ENCODE peak calls at places on chromosome 13, in seven cellular contexts. P is neural progenitor cell, Q is endodermal cell, Y is NB4, J is fibroblast of pulmonary artery, M is fibroblast of the aortic adventitia, N is HFF-Myc. O is an unnamed sample.

GRCh38 chr13:21615427-21615826 is 11.5 kb upstream of the MICU2 start:
- DNase-seq in M (no peak), Y (no peak), P (no peak), N (no peak), J (no peak), Q (no peak), O (no peak)

GRCh38 chr13:100063906-100064305 is 25.0 kb upstream of the PCCA start:
- DNase-seq in N (no peak), J (no peak), P (peak), M (no peak), Y (no peak), Q (no peak), O (no peak)

GRCh38 chr13:35838356-35838755 is 292.8 kb downstream of the DCLK1 start:
- DNase-seq in Q (no peak), P (no peak), N (no peak), Y (no peak), J (peak), M (peak), O (peak)

GRCh38 chr13:65032825-65033224 is 2197.3 kb downstream of the PCDH9 start:
- DNase-seq in M (no peak), P (no peak), N (no peak), Q (no peak), J (no peak), Y (no peak), O (no peak)

GRCh38 chr13:84870190-84870589 is 929.0 kb downstream of the SLITRK6 start:
- DNase-seq in P (no peak), Q (peak), J (no peak), N (no peak), M (no peak), Y (peak), O (peak)

GRCh38 chr13:99454518-99455183 is 46.6 kb upstream of the TM9SF2 start:
- DNase-seq in P (no peak), N (no peak), Q (no peak), J (no peak), Y (no peak), M (no peak), O (no peak)

GRCh38 chr13:41668130-41668757 is 210.9 kb downstream of the RGCC start:
- DNase-seq in J (peak), M (peak), P (peak), N (peak), Y (peak), Q (peak), O (peak)

GRCh38 chr13:46748300-46748699 is 48.7 kb downstream of the ESD start:
- DNase-seq in Y (peak), N (no peak), P (no peak), M (no peak), Q (no peak), J (no peak), O (no peak)

GRCh38 chr13:93775507-93776108 is 549.0 kb downstream of the GPC6 start:
- DNase-seq in Q (no peak), N (no peak), Y (no peak), M (peak), P (no peak), J (peak), O (peak)

GRCh38 chr13:79679334-79679733 is 198.4 kb downstream of the NDFIP2 start:
- DNase-seq in M (peak), Q (peak), Y (peak), N (peak), J (peak), P (peak), O (peak)

GRCh38 chr13:41577437-41577836 is 120.1 kb downstream of the RGCC start:
- DNase-seq in J (peak), P (no peak), Y (no peak), N (no peak), M (peak), Q (no peak), O (peak)

GRCh38 chr13:108769213-108770070 is 140.0 kb downstream of the MYO16 start:
- DNase-seq in J (peak), N (no peak), M (peak), Y (peak), Q (no peak), P (no peak), O (no peak)

GRCh38 chr13:100315522-100315921 is 226.6 kb downstream of the PCCA start:
- DNase-seq in J (no peak), M (no peak), P (no peak), N (no peak), Q (no peak), Y (no peak), O (no peak)

GRCh38 chr13:31377946-31378345 is 178.2 kb downstream of the B3GLCT start:
- DNase-seq in Y (peak), N (no peak), Q (no peak), M (no peak), P (no peak), J (no peak), O (no peak)

GRCh38 chr13:110448230-110448629 is 113.3 kb downstream of the RAB20 start:
- DNase-seq in Y (no peak), J (peak), M (peak), N (no peak), P (no peak), Q (no peak), O (peak)

GRCh38 chr13:44051923-44052322 is 172.2 kb downstream of the LACC1 start:
- DNase-seq in Y (no peak), N (no peak), J (peak), P (no peak), M (no peak), Q (no peak), O (no peak)

GRCh38 chr13:84896128-84896527 is 903.1 kb downstream of the SLITRK6 start:
- DNase-seq in P (peak), J (peak), M (peak), Y (peak), N (peak), Q (peak), O (peak)

GRCh38 chr13:31947506-31947905 is 84.1 kb upstream of the FRY start:
- DNase-seq in P (no peak), M (no peak), Y (no peak), J (no peak), N (no peak), Q (no peak), O (no peak)

GRCh38 chr13:90185734-90186133 is 1161.8 kb upstream of the MIR17HG start:
- DNase-seq in Q (no peak), M (no peak), P (no peak), J (no peak), Y (no peak), N (no peak), O (no peak)

GRCh38 chr13:95535243-95535642 is 17.3 kb upstream of the CLDN10 start:
- DNase-seq in N (peak), P (no peak), J (peak), Q (no peak), M (peak), Y (no peak), O (peak)

GRCh38 chr13:76621726-76622125 is 264.5 kb downstream of the KCTD12 start:
- DNase-seq in Q (no peak), N (no peak), Y (no peak), M (peak), P (no peak), J (no peak), O (peak)

GRCh38 chr13:60613080-60613479 is 216.1 kb downstream of the TDRD3 start:
- DNase-seq in Q (no peak), M (no peak), Y (no peak), N (no peak), J (no peak), P (no peak), O (no peak)

GRCh38 chr13:60619461-60619860 is 222.4 kb downstream of the TDRD3 start:
- DNase-seq in M (no peak), Y (peak), N (no peak), P (no peak), Q (no peak), J (no peak), O (no peak)

GRCh38 chr13:60623131-60623530 is 226.1 kb downstream of the TDRD3 start:
- DNase-seq in J (no peak), N (no peak), Q (no peak), M (no peak), Y (no peak), P (no peak), O (no peak)

GRCh38 chr13:60620611-60621395 is 223.8 kb downstream of the TDRD3 start:
- DNase-seq in J (no peak), P (no peak), M (no peak), Y (no peak), N (no peak), Q (no peak), O (no peak)

DNA sequence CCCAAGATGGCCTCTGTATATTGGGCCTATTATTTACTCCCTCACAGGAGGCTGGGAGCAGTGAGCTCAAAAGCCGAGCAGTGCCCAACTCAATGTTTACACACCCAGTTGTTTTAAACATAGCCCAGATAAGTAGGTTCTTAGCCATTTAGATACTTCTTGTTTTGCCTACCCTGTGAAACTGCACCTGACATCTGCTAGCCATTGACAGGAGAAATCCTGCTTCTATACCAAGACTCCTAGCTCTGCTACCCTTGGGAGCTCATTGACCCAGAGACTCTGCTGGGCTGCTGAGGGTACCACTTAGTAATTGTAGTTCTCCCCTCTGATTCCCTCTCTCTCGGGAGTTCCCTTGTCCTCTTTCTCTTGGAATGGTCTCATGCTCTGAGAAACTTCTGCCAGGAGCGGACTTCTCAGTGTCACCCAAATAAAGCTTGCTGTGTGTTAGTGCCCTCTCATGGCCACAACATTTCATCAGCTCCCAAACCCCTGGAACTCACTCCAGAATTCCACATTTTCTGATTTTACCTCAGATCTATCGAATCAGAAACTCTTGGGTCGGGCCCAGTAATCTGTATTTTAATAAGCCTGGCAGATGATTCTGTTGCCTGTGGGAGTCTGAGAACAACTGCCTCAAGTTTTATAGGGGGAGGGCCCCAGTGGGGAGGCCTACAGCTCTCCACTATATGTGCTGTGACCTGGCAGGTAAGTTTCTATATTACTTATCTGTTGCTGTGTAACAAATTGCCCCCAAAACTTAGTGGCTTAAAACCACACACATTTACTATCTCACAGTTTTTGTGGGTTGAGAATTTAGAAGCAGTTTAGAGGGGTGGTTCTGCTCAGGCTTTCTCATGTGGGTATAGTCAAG is 221.1 kb downstream of the TDRD3 start:
- DNase-seq in P (peak), Q (peak), M (peak), J (peak), N (no peak), Y (peak), O (peak)
- TF ChIP-seq CTCF in P (peak), Q (peak), M (peak), J (peak), N (peak), Y (peak), O (peak)

GRCh38 chr13:23865065-23865464 is 24.1 kb downstream of the MIPEP start:
- DNase-seq in Q (no peak), Y (no peak), J (no peak), N (no peak), P (no peak), M (no peak), O (no peak)
- TF ChIP-seq CTCF in Q (no peak), Y (no peak), J (no peak), N (no peak), P (no peak), M (no peak), O (no peak)

DNA sequence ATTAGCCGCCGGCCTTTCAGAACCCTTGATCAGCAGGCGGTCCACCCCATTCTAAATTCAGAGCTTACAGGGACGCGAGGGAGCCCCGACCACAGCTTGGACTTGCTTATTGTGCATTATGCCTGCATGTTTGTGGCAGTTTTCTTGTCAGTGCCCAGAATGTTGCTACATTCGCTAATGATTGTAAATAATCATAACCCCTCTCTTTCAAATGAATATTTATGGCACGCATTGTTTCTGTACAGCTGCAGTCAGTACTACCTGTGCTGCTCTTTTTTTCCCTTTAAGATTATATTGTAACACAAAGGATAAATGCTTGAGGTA is 321 bp upstream of the VPS36 start:
- DNase-seq in Y (no peak), M (no peak), J (no peak), P (no peak), N (no peak), Q (no peak), O (no peak)
- TF ChIP-seq CTCF in Y (no peak), M (no peak), J (no peak), P (no peak), N (no peak), Q (peak), O (no peak)

GRCh38 chr13:75607447-75607846 is 28.7 kb upstream of the LMO7 start:
- DNase-seq in Y (no peak), M (no peak), P (no peak), Q (no peak), J (no peak), N (no peak), O (no peak)
- TF ChIP-seq CTCF in Y (no peak), M (no peak), P (no peak), Q (no peak), J (no peak), N (no peak), O (no peak)

GRCh38 chr13:49683489-49683888 is 7.8 kb downstream of the EBPL start:
- DNase-seq in M (no peak), N (no peak), P (no peak), J (no peak), Y (no peak), Q (no peak), O (no peak)

GRCh38 chr13:49681837-49682236 is 9.4 kb downstream of the EBPL start:
- DNase-seq in N (no peak), Y (no peak), M (no peak), Q (peak), J (peak), P (peak), O (peak)

GRCh38 chr13:49678172-49678914 is 12.9 kb downstream of the EBPL start:
- DNase-seq in M (no peak), P (no peak), Q (no peak), N (no peak), J (no peak), Y (no peak), O (no peak)

GRCh38 chr13:49676581-49677298 is 14.5 kb downstream of the EBPL start:
- DNase-seq in N (no peak), J (no peak), P (no peak), Y (no peak), Q (no peak), M (no peak), O (no peak)

GRCh38 chr13:49679244-49679643 is 12.0 kb downstream of the EBPL start:
- DNase-seq in Q (peak), P (no peak), M (peak), Y (peak), N (no peak), J (peak), O (no peak)
- TF ChIP-seq CTCF in Q (no peak), P (no peak), M (peak), Y (no peak), N (peak), J (peak), O (peak)

DNA sequence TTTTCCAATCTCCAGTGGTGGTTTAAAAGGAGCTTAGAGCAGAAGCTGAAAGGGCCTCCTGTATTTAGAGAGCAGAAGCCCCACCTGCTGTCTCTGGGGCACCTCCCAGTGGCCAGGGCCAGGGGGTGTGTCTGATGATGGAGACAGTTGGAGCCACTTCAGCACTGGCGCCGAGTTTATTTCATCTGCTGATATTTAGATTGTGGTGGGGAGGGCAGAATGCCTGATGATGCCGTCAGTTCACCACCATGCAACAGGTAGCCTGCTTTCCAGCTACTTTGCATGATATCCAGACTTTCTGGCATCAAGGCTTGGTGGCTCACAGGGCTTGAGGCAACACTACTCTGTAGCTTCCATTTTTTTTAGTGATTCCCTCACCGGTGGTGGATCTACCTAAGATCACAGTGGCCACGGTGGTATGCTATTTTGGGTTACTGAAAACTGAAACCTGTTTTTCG is 371.9 kb downstream of the KCNRG start:
- DNase-seq in J (peak), P (peak), N (no peak), M (peak), Q (peak), Y (peak), O (peak)
- TF ChIP-seq CTCF in J (peak), P (peak), N (peak), M (peak), Q (peak), Y (peak), O (peak)

GRCh38 chr13:29698106-29698505 is 102.6 kb upstream of the SLC7A1 start:
- DNase-seq in Y (no peak), M (no peak), N (no peak), P (no peak), J (no peak), Q (no peak), O (no peak)
- TF ChIP-seq CTCF in Y (no peak), M (no peak), N (no peak), P (no peak), J (no peak), Q (no peak), O (no peak)

DNA sequence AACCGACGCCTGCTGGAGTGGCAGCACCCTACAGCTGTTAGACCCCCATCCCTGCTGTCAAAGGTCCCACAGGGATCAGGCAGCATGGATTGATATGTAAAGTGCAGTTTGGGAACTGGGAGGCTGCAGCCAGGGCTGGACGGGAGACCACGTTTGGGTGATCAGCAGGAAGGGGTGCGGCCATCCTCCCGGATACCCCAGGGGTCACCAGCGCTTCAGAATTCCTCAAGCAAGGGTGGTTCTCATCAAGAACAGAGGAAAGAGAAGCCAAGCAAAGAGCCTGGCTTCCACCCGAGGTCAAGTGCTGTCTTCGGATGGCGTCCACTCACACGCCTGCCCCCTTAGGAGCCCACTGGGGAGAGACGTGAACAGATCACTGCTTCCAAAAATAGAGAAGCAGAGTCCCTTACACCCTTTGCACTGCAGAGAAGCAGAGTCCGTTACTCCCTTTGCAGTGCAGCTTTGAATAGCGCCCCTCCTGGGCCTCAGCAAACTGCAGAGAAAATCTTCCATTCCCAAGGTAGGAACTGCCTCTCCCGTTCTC is 35.5 kb downstream of the DHRS12 start:
- DNase-seq in Q (peak), Y (no peak), J (no peak), N (no peak), P (peak), M (no peak), O (no peak)
- TF ChIP-seq CTCF in Q (peak), Y (peak), J (no peak), N (peak), P (peak), M (no peak), O (no peak)